ENCODE peak calls at places on chromosome 13, in four cellular contexts. One of them, this sample, is unnamed.

GRCh38 chr13:48492123-48493075 is 40.5 kb downstream of the RCBTB2 start:
- DNase-seq in anterior cingulate cortex: peak; percentile 69
- DNase-seq in amygdala: peak; percentile 44
- DNase-seq in activated T-helper 1 cell treated with Interleukin-2 at 50 U/mL for 16 hours: peak; percentile 54
- DNase-seq in this sample: peak; percentile 76

GRCh38 chr13:98105929-98106336 is 37.0 kb upstream of the FARP1 start:
- DNase-seq in anterior cingulate cortex: no peak
- DNase-seq in amygdala: no peak
- DNase-seq in activated T-helper 1 cell treated with Interleukin-2 at 50 U/mL for 16 hours: no peak
- DNase-seq in this sample: no peak

GRCh38 chr13:110244926-110245325 is 62.0 kb downstream of the COL4A1 start:
- DNase-seq in anterior cingulate cortex: no peak
- DNase-seq in amygdala: no peak
- DNase-seq in activated T-helper 1 cell treated with Interleukin-2 at 50 U/mL for 16 hours: no peak
- DNase-seq in this sample: no peak

GRCh38 chr13:106612688-106613087 is 44.8 kb upstream of the ARGLU1 start:
- DNase-seq in anterior cingulate cortex: no peak
- DNase-seq in amygdala: no peak
- DNase-seq in activated T-helper 1 cell treated with Interleukin-2 at 50 U/mL for 16 hours: no peak
- DNase-seq in this sample: no peak

GRCh38 chr13:79917628-79918027 is 423.3 kb downstream of the SPRY2 start:
- DNase-seq in anterior cingulate cortex: no peak
- DNase-seq in amygdala: no peak
- DNase-seq in activated T-helper 1 cell treated with Interleukin-2 at 50 U/mL for 16 hours: no peak
- DNase-seq in this sample: no peak

GRCh38 chr13:75764251-75764650 is 128.1 kb downstream of the LMO7 start:
- DNase-seq in anterior cingulate cortex: no peak
- DNase-seq in amygdala: no peak
- DNase-seq in activated T-helper 1 cell treated with Interleukin-2 at 50 U/mL for 16 hours: no peak
- DNase-seq in this sample: no peak

GRCh38 chr13:93345642-93346220 is 119.1 kb downstream of the GPC6 start:
- DNase-seq in anterior cingulate cortex: no peak
- DNase-seq in amygdala: no peak
- DNase-seq in activated T-helper 1 cell treated with Interleukin-2 at 50 U/mL for 16 hours: no peak
- DNase-seq in this sample: no peak

GRCh38 chr13:112618501-112618900 is 30.5 kb upstream of the TUBGCP3 start:
- DNase-seq in anterior cingulate cortex: no peak
- DNase-seq in amygdala: no peak
- DNase-seq in activated T-helper 1 cell treated with Interleukin-2 at 50 U/mL for 16 hours: no peak
- DNase-seq in this sample: no peak

GRCh38 chr13:23621316-23621645 is 51.1 kb downstream of the TNFRSF19 start:
- DNase-seq in anterior cingulate cortex: no peak
- DNase-seq in amygdala: no peak
- DNase-seq in activated T-helper 1 cell treated with Interleukin-2 at 50 U/mL for 16 hours: no peak
- DNase-seq in this sample: no peak

GRCh38 chr13:99028890-99029289 is 51.0 kb upstream of the DOCK9 start:
- DNase-seq in anterior cingulate cortex: no peak
- DNase-seq in amygdala: no peak
- DNase-seq in activated T-helper 1 cell treated with Interleukin-2 at 50 U/mL for 16 hours: no peak
- DNase-seq in this sample: peak; percentile 26

GRCh38 chr13:110648848-110649421 is 33.6 kb downstream of the NAXD start:
- DNase-seq in anterior cingulate cortex: no peak
- DNase-seq in amygdala: no peak
- DNase-seq in activated T-helper 1 cell treated with Interleukin-2 at 50 U/mL for 16 hours: no peak
- DNase-seq in this sample: no peak